ENCODE peak calls at places on chromosome 14, in seven cellular contexts. F is activated CD4-positive, alpha-beta T cell treated with anti-CD3 and anti-CD28 coated beads for 1 hour; G is activated T-helper 1 cell treated with anti-CD3 and anti-CD28 coated beads, Interleukin-2, amount 50 U/mL, for 16 hours; M is right cardiac atrium; I is GM19239; B is NCI-H1092; H is T-helper 17 cell. W is an unnamed sample.
A peak's percentile ranks its signal among the peaks of the same experiment; 100 is the strongest.

GRCh38 chr14:92704036-92704804 is 44.2 kb downstream of the LGMN start:
- DNase-seq in G (no peak), F (no peak), H (no peak), M (peak; percentile 59), B (no peak), I (no peak), W (no peak)

GRCh38 chr14:96424104-96424989 is 32.4 kb downstream of the AK7 start:
- DNase-seq in G (no peak), M (peak; percentile 52), F (peak; percentile 9), H (peak; percentile 10), B (peak; percentile 68), I (peak; percentile 27), W (no peak)

GRCh38 chr14:37369446-37369845 is 171.7 kb downstream of the MIPOL1 start:
- DNase-seq in H (no peak), M (no peak), F (no peak), I (no peak), B (peak; percentile 79), G (no peak), W (no peak)

GRCh38 chr14:58647777-58648176 is 10.0 kb downstream of the DACT1 start:
- DNase-seq in H (no peak), G (no peak), I (no peak), F (no peak), M (no peak), B (no peak), W (no peak)

GRCh38 chr14:77364146-77364545 is 12.7 kb downstream of the TMED8 start:
- DNase-seq in M (no peak), B (no peak), I (no peak), F (no peak), G (no peak), H (no peak), W (no peak)

GRCh38 chr14:34258318-34258717 is 203.7 kb downstream of the SPTSSA start:
- DNase-seq in M (no peak), G (no peak), H (no peak), I (no peak), F (no peak), B (no peak), W (no peak)

GRCh38 chr14:33847066-33847465 is 103.8 kb downstream of the EGLN3 start:
- DNase-seq in G (no peak), I (no peak), M (no peak), F (no peak), B (no peak), H (no peak), W (no peak)

GRCh38 chr14:65179918-65180724 is 77.8 kb upstream of the MAX start:
- DNase-seq in I (peak; percentile 43), B (no peak), M (peak; percentile 66), H (no peak), G (no peak), F (no peak), W (no peak)

GRCh38 chr14:71175491-71175890 is 268.2 kb downstream of the PCNX1 start:
- DNase-seq in F (no peak), G (no peak), B (no peak), H (no peak), I (no peak), M (no peak), W (no peak)